ENCODE peak calls at places on chromosomes 12 and 14, in four cellular contexts. A is right atrium auricular region, R is MM.1S, V is tibial artery. N is an unnamed sample. For H3K9me3, the result is how much of the 10 kb centered on the place peaks cover.

GRCh38 chr12:91685917-91686316 is 459.7 kb downstream of the BTG1 start:
- DNase-seq in A (no peak), R (no peak), V (no peak), N (no peak)

GRCh38 chr12:6372403-6373003 is 2.9 kb downstream of the SCNN1A start:
- DNase-seq in A (no peak), R (peak), V (no peak), N (no peak)

GRCh38 chr14:31944256-31945073 is 132.6 kb upstream of the ARHGAP5 start:
- DNase-seq in A (no peak), R (no peak), V (no peak), N (no peak)

GRCh38 chr14:59463773-59464650 is 1.2 kb downstream of the GPR135 start:
- DNase-seq in A (no peak), R (no peak), V (peak), N (no peak)

GRCh38 chr14:69999246-69999645 is 120.0 kb downstream of the SMOC1 start:
- DNase-seq in A (no peak), R (no peak), V (no peak), N (no peak)

GRCh38 chr12:111687255-111687654 is 1.4 kb downstream of the ACAD10 start:
- DNase-seq in A (no peak), R (peak), V (no peak), N (no peak)

GRCh38 chr14:70189678-70190077 is 927 bp upstream of the SLC8A3 start:
- DNase-seq in A (no peak), R (no peak), V (no peak), N (no peak)

GRCh38 chr14:88327497-88327896 is 4.4 kb upstream of the KCNK10 start:
- DNase-seq in A (no peak), R (no peak), V (no peak), N (no peak)

GRCh38 chr12:127108360-127109215 is 1158.4 kb upstream of the TMEM132C start:
- DNase-seq in A (no peak), R (peak), V (no peak), N (peak)

GRCh38 chr12:18320036-18320617 is 58.8 kb downstream of the PIK3C2G start:
- DNase-seq in A (no peak), R (peak), V (no peak), N (no peak)

GRCh38 chr12:41274643-41275042 is 86.5 kb downstream of the PDZRN4 start:
- DNase-seq in A (no peak), R (no peak), V (no peak), N (no peak)

GRCh38 chr12:1083888-1084262 is 92.9 kb downstream of the ERC1 start:
- DNase-seq in A (no peak), R (no peak), V (no peak), N (peak)

GRCh38 chr14:69996197-69996596 is 117.0 kb downstream of the SMOC1 start:
- DNase-seq in A (no peak), R (no peak), V (no peak), N (no peak)

GRCh38 chr14:68690106-68690960 is 102.5 kb downstream of the ZFP36L1 start:
- DNase-seq in A (no peak), R (no peak), V (peak), N (no peak)

GRCh38 chr14:72616294-72616693 is 277.6 kb downstream of the DPF3 start:
- DNase-seq in A (no peak), R (no peak), V (no peak), N (no peak)

GRCh38 chr12:4091001-4091789 is 182.4 kb upstream of the CCND2 start:
- DNase-seq in A (no peak), R (no peak), V (no peak), N (peak)

GRCh38 chr14:25698111-25698510 is 648.2 kb upstream of the STXBP6 start:
- DNase-seq in A (no peak), R (no peak), V (no peak), N (no peak)

GRCh38 chr12:100473050-100473715 is 483 bp upstream of the NR1H4 start:
- DNase-seq in A (no peak), R (no peak), V (no peak), N (no peak)

GRCh38 chr12:8697120-8697475 is 693 bp upstream of the RIMKLB start:
- DNase-seq in A (no peak), R (no peak), V (no peak), N (no peak)

GRCh38 chr14:49879683-49880204 is 13.1 kb upstream of the ARF6 start:
- DNase-seq in A (no peak), R (peak), V (no peak), N (no peak)

GRCh38 chr12:67430708-67431335 is 161.7 kb downstream of the CAND1 start:
- DNase-seq in A (peak), R (no peak), V (peak), N (no peak)

GRCh38 chr14:67941456-67942018 is 122.0 kb downstream of the RAD51B start:
- DNase-seq in A (no peak), R (no peak), V (no peak), N (no peak)

GRCh38 chr14:35725934-35726333 is 83.2 kb downstream of the RALGAPA1 start:
- DNase-seq in A (no peak), R (no peak), V (no peak), N (no peak)

GRCh38 chr14:103597623-103598372 is 31.2 kb upstream of the KLC1 start:
- DNase-seq in A (peak), R (no peak), V (no peak), N (no peak)

GRCh38 chr14:60304509-60304908 is 55.5 kb downstream of the PPM1A start:
- DNase-seq in A (no peak), R (no peak), V (no peak), N (no peak)

GRCh38 chr12:50550530-50551223 is 45.9 kb downstream of the DIP2B start:
- DNase-seq in A (no peak), R (no peak), V (no peak), N (no peak)

GRCh38 chr12:34399631-34400422 is 377.5 kb downstream of the ALG10 start:
- DNase-seq in A (peak), R (no peak), V (peak), N (no peak)

GRCh38 chr12:122182887-122183587 is at the start of gene LRRC43:
- DNase-seq in A (no peak), R (no peak), V (no peak), N (no peak)

GRCh38 chr12:6267007-6267721 is 43.3 kb upstream of the PLEKHG6 start:
- DNase-seq in A (no peak), R (no peak), V (no peak), N (no peak)

GRCh38 chr12:51381226-51382079 is 9.8 kb downstream of the GALNT6 start:
- DNase-seq in A (no peak), R (no peak), V (no peak), N (no peak)

GRCh38 chr14:32329146-32329545 is at the start of gene AKAP6:
- DNase-seq in A (no peak), R (no peak), V (no peak), N (no peak)

GRCh38 chr14:93316716-93317115 is 16.1 kb downstream of the BTBD7 start:
- DNase-seq in A (no peak), R (no peak), V (no peak), N (no peak)
- H3K27ac ChIP-seq in A (no peak), R (no peak), V (no peak), N (no peak)

DNA sequence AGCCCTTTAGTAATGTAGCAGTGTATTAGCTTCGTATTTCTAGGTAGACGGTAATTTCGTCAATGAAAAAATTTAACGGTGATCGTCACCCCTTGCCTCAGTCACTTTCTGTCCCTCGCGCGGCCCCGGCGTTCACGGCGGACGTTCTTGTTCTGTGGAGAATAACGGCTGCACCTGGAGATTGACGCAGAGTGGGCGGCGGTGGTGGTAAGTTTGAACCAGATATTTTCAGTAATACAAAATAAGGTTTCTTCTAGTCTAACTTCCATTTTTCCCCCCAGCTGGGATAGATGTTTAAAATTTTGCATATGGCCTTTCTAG is 341 bp downstream of the ZNF10 start:
- DNase-seq in A (peak), R (no peak), V (peak), N (no peak)
- H3K9me3 ChIP-seq in A (half or more), R (under half), V (under half), N (under half)

DNA sequence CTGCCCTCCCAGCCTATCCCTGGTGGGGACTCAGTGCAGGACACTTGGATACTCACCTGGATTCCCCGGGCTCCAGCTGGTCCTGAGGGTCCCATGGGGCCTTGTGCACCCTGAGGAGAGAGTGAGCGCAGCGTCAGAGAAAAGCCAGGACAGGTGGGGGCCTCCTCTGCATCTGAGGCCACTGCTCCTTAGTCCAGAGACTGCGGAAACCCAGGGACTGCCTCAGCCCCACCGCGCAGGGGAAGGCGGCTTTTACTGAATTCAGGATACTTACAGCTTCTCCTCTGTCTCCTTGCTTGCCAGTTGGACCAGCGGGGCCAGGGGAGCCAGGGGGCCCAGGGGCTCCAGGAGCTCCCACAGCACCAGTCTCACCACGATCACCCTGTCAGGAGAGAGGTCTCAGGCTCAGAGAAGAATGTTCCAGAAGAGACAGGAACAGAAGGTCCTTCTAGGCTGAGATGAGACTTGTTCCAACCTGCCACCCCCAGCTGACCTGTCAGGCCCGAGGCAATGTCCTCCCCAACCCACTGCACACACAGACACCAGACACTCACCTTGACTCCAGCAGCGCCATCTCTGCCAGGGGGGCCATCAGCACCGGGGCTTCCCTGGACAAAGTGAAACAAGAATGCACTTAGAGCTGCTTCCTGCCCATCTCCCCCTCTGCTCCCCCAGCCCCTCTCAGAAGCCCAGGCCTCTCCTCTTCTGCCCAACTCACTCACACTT is 13.8 kb downstream of the TMEM106C start:
- DNase-seq in A (no peak), R (no peak), V (no peak), N (no peak)
- H3K27ac ChIP-seq in A (no peak), R (no peak), V (no peak), N (no peak)

GRCh38 chr14:45034730-45035129 is 49.2 kb upstream of the PRPF39 start:
- DNase-seq in A (no peak), R (no peak), V (no peak), N (no peak)
- H3K9me3 ChIP-seq in A (under half), R (under half), V (under half), N (under half)

DNA sequence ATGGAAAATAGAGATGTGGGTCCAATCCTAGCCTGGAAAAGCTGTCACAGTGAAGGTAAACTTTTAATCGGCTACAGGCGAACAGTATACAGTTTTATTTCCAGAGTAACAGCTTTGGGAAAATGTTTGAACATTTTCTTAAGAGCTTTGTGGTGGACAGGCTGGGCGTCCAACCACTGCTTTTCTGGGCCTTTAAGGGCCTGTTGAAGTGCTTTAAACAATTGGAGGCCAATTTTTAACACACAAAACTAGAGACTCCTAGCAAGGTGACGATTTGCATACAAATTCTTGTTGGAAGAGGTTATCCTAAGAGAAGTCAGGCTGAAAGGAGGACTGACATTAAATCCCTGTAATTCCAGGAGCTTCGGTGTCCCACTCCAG is 27.0 kb downstream of the BCL11B start:
- DNase-seq in A (no peak), R (no peak), V (no peak), N (no peak)
- H3K27ac ChIP-seq in A (no peak), R (no peak), V (no peak), N (peak)

GRCh38 chr14:24080142-24080530 is 8.8 kb downstream of the CPNE6 start:
- DNase-seq in A (no peak), R (no peak), V (no peak), N (no peak)
- H3K9me3 ChIP-seq in A (under half), R (under half), V (under half), N (under half)